ENCODE peak calls at places on chromosome 18, in six cellular contexts. O is PC-3, Z is tibial nerve, V is aorta, F is heart left ventricle, K is brain microvascular endothelial cell. W is an unnamed sample.

GRCh38 chr18:13178976-13179375 is 39.6 kb upstream of the LDLRAD4 start:
- DNase-seq in O (peak), Z (no peak), V (no peak), F (no peak), K (no peak), W (no peak)

GRCh38 chr18:6368017-6368416 is 46.7 kb downstream of the L3MBTL4 start:
- DNase-seq in O (peak), Z (no peak), V (no peak), F (no peak), K (no peak), W (no peak)

GRCh38 chr18:42412896-42413295 is 457.9 kb downstream of the PIK3C3 start:
- DNase-seq in O (peak), Z (no peak), V (no peak), F (no peak), K (peak), W (no peak)

GRCh38 chr18:57705011-57705410 is 83.4 kb upstream of the NARS1 start:
- DNase-seq in O (no peak), Z (no peak), V (no peak), F (no peak), K (no peak), W (no peak)

GRCh38 chr18:64202836-64203235 is 53.9 kb upstream of the LINC00305 start:
- DNase-seq in O (no peak), Z (no peak), V (no peak), F (no peak), K (no peak), W (no peak)

GRCh38 chr18:3727260-3727659 is 277.3 kb downstream of the TGIF1 start:
- DNase-seq in O (no peak), Z (no peak), V (no peak), F (no peak), K (no peak), W (no peak)

GRCh38 chr18:79380816-79381806 is 14.6 kb upstream of the NFATC1 start:
- DNase-seq in O (peak), Z (peak), V (peak), F (peak), K (no peak), W (no peak)

GRCh38 chr18:55522011-55522410 is 66.0 kb downstream of the TCF4 start:
- DNase-seq in O (peak), Z (no peak), V (no peak), F (no peak), K (no peak), W (no peak)

GRCh38 chr18:73724908-73725307 is 422.7 kb downstream of the FBXO15 start:
- DNase-seq in O (no peak), Z (no peak), V (no peak), F (no peak), K (no peak), W (no peak)

GRCh38 chr18:1917546-1917945 is 653.8 kb downstream of the METTL4 start:
- DNase-seq in O (no peak), Z (no peak), V (no peak), F (no peak), K (no peak), W (no peak)

GRCh38 chr18:75201273-75201898 is 7.6 kb downstream of the PTGR3 start:
- DNase-seq in O (no peak), Z (no peak), V (no peak), F (no peak), K (no peak), W (no peak)

GRCh38 chr18:50473896-50474295 is 86.0 kb upstream of the MAPK4 start:
- DNase-seq in O (no peak), Z (no peak), V (no peak), F (no peak), K (no peak), W (no peak)

GRCh38 chr18:2651981-2652380 is 3.5 kb upstream of the SMCHD1 start:
- DNase-seq in O (peak), Z (no peak), V (no peak), F (no peak), K (no peak), W (no peak)

GRCh38 chr18:9218052-9218451 is 81.5 kb downstream of the ANKRD12 start:
- DNase-seq in O (no peak), Z (no peak), V (no peak), F (no peak), K (peak), W (no peak)

GRCh38 chr18:13376841-13377351 is 158.3 kb downstream of the LDLRAD4 start:
- DNase-seq in O (no peak), Z (no peak), V (no peak), F (no peak), K (no peak), W (no peak)

GRCh38 chr18:25896178-25896780 is 194.1 kb downstream of the SS18 start:
- DNase-seq in O (peak), Z (no peak), V (no peak), F (no peak), K (peak), W (no peak)

GRCh38 chr18:12317664-12318333 is 9.8 kb downstream of the TUBB6 start:
- DNase-seq in O (no peak), Z (no peak), V (no peak), F (no peak), K (peak), W (no peak)

GRCh38 chr18:68574311-68574710 is 140.6 kb downstream of the TMX3 start:
- DNase-seq in O (no peak), Z (no peak), V (no peak), F (no peak), K (no peak), W (no peak)

GRCh38 chr18:35524236-35524635 is 26.5 kb upstream of the INO80C start:
- DNase-seq in O (no peak), Z (no peak), V (no peak), F (no peak), K (no peak), W (no peak)

GRCh38 chr18:68449292-68449691 is 265.6 kb downstream of the TMX3 start:
- DNase-seq in O (peak), Z (no peak), V (no peak), F (no peak), K (peak), W (no peak)

GRCh38 chr18:23872701-23873550 is 141.6 kb upstream of the TTC39C start:
- DNase-seq in O (peak), Z (no peak), V (no peak), F (no peak), K (no peak), W (peak)

GRCh38 chr18:79388043-79388442 is 7.7 kb upstream of the NFATC1 start:
- DNase-seq in O (no peak), Z (no peak), V (no peak), F (peak), K (no peak), W (no peak)

GRCh38 chr18:79405019-79405780 is 9.5 kb downstream of the NFATC1 start:
- DNase-seq in O (no peak), Z (no peak), V (peak), F (peak), K (no peak), W (no peak)

GRCh38 chr18:5582054-5582453 is 38.3 kb upstream of the EPB41L3 start:
- DNase-seq in O (no peak), Z (no peak), V (no peak), F (no peak), K (peak), W (no peak)

GRCh38 chr18:75678662-75679061 is 251.2 kb upstream of the SMIM21 start:
- DNase-seq in O (no peak), Z (no peak), V (no peak), F (no peak), K (no peak), W (no peak)

GRCh38 chr18:48569139-48569914 is 30.5 kb downstream of the CTIF start:
- DNase-seq in O (no peak), Z (no peak), V (peak), F (no peak), K (no peak), W (no peak)
- H3K27ac ChIP-seq in O (no peak), Z (no peak), V (no peak), F (no peak), K (no peak), W (no peak)

GRCh38 chr18:32870611-32871010 is 97.8 kb upstream of the KLHL14 start:
- DNase-seq in O (no peak), Z (no peak), V (no peak), F (no peak), K (no peak), W (no peak)
- H3K27ac ChIP-seq in O (no peak), Z (no peak), V (no peak), F (no peak), K (no peak), W (no peak)

DNA sequence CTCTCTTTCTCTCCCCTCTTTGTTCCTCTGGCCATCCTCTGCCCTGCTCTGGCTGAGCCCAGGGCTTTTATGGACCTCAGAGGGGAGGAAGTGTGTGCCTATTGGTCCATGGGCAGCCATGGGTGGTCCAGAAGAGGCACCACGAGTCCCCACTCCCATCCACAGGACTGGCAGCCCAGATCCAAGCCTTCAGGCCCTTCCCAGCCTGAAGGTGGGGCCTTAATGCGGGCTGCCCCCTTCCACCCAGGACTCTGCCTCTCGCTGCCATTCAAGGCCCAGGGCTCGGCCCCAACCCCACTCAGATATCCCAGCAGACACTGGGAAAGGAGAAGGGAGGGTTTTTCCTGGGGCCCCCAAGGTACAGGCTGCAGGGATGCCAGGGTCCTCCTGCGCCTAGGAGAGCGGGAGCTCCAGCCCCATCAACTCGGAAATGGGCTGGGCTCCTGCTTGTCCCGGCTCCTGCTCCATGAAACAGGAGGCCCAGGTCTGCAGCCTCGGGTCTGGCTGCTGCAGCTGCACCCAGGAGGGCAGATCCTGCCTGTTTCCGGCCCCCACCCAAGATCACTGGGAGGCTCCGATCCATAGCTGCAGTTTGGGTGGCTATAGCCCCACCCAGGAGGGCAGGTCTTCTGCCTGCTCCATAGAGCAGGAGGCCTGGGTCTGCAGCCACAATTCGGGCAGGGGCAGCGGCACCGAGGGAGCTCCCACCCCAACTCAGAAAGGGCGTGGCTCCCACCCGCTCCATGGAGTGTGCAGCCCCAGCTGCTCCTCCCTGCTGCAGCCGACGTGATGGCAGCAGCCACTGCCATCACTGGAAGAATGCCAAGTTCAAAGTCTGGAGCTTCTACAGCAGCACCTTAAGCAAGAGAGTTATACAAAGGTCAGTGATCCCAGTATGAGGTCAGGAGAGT is 116.6 kb upstream of the RBBP8 start:
- DNase-seq in O (no peak), Z (no peak), V (no peak), F (peak), K (no peak), W (no peak)
- H3K27ac ChIP-seq in O (no peak), Z (no peak), V (no peak), F (no peak), K (no peak), W (peak)

GRCh38 chr18:7855051-7855450 is 287.9 kb downstream of the PTPRM start:
- DNase-seq in O (no peak), Z (no peak), V (no peak), F (no peak), K (no peak), W (no peak)
- H3K27ac ChIP-seq in O (no peak), Z (no peak), V (no peak), F (peak), K (no peak), W (no peak)

GRCh38 chr18:21458322-21458721 is 142.2 kb downstream of the ESCO1 start:
- DNase-seq in O (no peak), Z (no peak), V (no peak), F (no peak), K (no peak), W (no peak)
- H3K27ac ChIP-seq in O (no peak), Z (no peak), V (peak), F (peak), K (no peak), W (no peak)

GRCh38 chr18:62337336-62337735 is 12.2 kb downstream of the TNFRSF11A start:
- DNase-seq in O (no peak), Z (no peak), V (no peak), F (no peak), K (no peak), W (no peak)

GRCh38 chr18:62336618-62337017 is 11.5 kb downstream of the TNFRSF11A start:
- DNase-seq in O (no peak), Z (no peak), V (no peak), F (no peak), K (no peak), W (no peak)

GRCh38 chr18:62339106-62339988 is 14.2 kb downstream of the TNFRSF11A start:
- DNase-seq in O (peak), Z (no peak), V (no peak), F (peak), K (peak), W (peak)

GRCh38 chr18:62341423-62341920 is 16.4 kb downstream of the TNFRSF11A start:
- DNase-seq in O (no peak), Z (no peak), V (no peak), F (no peak), K (no peak), W (no peak)

DNA sequence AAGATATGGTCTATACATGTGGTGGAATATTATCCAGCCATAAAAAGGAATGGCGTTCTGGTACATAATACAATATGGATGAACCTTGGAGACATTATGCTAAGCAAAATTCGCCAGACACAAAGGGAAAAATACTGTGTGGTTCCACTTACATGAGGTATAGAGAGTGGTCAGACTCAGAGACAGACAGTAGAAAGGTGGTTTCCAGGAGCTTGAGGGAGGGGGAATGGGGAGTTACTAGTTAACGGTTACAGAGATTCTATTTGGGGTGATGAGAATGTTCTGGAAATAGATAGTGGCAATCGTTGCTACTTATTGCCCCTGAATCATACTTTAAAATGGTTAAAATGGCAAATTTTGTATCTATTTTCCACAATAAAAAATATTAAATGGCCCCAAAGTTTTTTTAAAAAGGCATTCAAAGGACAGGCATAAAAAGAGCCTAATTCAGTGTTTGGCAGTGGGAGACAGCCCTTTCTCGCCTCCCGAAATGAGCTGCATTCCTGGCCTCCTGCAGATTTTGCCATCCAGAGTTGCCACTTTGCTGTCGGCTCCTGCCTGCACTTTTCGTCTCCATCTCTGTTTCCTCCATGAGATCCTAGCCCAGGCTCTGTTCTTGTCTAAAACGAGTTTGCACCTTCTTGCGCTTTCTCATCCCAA is 13.5 kb downstream of the TNFRSF11A start:
- DNase-seq in O (no peak), Z (no peak), V (no peak), F (no peak), K (no peak), W (no peak)
- H3K27ac ChIP-seq in O (peak), Z (no peak), V (no peak), F (no peak), K (no peak), W (no peak)

GRCh38 chr18:22346342-22346967 is 71.3 kb downstream of the CTAGE1 start:
- DNase-seq in O (peak), Z (no peak), V (peak), F (no peak), K (peak), W (peak)

GRCh38 chr18:22343613-22344012 is 74.1 kb downstream of the CTAGE1 start:
- DNase-seq in O (no peak), Z (no peak), V (peak), F (no peak), K (no peak), W (no peak)

GRCh38 chr18:22344908-22345670 is 72.6 kb downstream of the CTAGE1 start:
- DNase-seq in O (no peak), Z (no peak), V (no peak), F (no peak), K (no peak), W (no peak)

GRCh38 chr18:22346968-22347611 is 70.6 kb downstream of the CTAGE1 start:
- DNase-seq in O (no peak), Z (no peak), V (peak), F (peak), K (peak), W (no peak)

GRCh38 chr18:22345733-22346132 is 72.0 kb downstream of the CTAGE1 start:
- DNase-seq in O (no peak), Z (no peak), V (peak), F (no peak), K (no peak), W (no peak)
- H3K27ac ChIP-seq in O (no peak), Z (peak), V (no peak), F (peak), K (peak), W (no peak)